ENCODE peak calls at places on chromosome 1, in eight cellular contexts. Y is cardiac muscle cell; U is substantia nigra; K is body of pancreas; V is CD8-positive, alpha-beta memory T cell; I is left ventricle myocardium inferior; O is A549; C is psoas muscle. T is an unnamed sample.

GRCh38 chr1:156689035-156689959 is 12.1 kb upstream of the NES start:
- DNase-seq in K (peak; percentile 77), O (peak; percentile 86), C (peak; percentile 76), Y (peak; percentile 91), V (peak; percentile 66), U (peak; percentile 59), I (peak; percentile 69), T (peak; percentile 84)

GRCh38 chr1:164588388-164589341 is 29.7 kb downstream of the PBX1 start:
- DNase-seq in K (no peak), I (peak; percentile 81), V (no peak), O (peak; percentile 60), U (peak; percentile 58), C (peak; percentile 69), Y (peak; percentile 94), T (peak; percentile 61)

GRCh38 chr1:226525750-226526149 is 22.8 kb upstream of the STUM start:
- DNase-seq in V (no peak), I (no peak), U (no peak), Y (peak; percentile 45), C (no peak), O (no peak), K (no peak), T (peak; percentile 44)

GRCh38 chr1:161763522-161764098 is 2.5 kb upstream of the ATF6 start:
- DNase-seq in I (no peak), U (no peak), C (no peak), Y (no peak), V (no peak), K (peak; percentile 41), O (peak; percentile 63), T (no peak)

GRCh38 chr1:1236945-1237873 is 5.2 kb downstream of the B3GALT6 start:
- DNase-seq in K (no peak), U (no peak), I (no peak), V (no peak), C (no peak), Y (no peak), O (no peak), T (no peak)

GRCh38 chr1:180501865-180502360 is 464 bp downstream of the ACBD6 start:
- DNase-seq in K (peak; percentile 50), I (no peak), U (no peak), Y (no peak), C (no peak), V (peak; percentile 8), O (no peak), T (peak; percentile 67)

GRCh38 chr1:40059960-40060337 is 19.4 kb downstream of the CAP1 start:
- DNase-seq in O (no peak), V (no peak), U (no peak), C (no peak), I (no peak), K (no peak), Y (no peak), T (no peak)

GRCh38 chr1:155092131-155092530 is 13.5 kb downstream of the EFNA3 start:
- DNase-seq in K (no peak), I (no peak), Y (no peak), U (no peak), C (no peak), V (no peak), O (no peak), T (no peak)

GRCh38 chr1:15408890-15409399 is 743 bp upstream of the EFHD2 start:
- DNase-seq in K (no peak), V (no peak), Y (no peak), C (no peak), O (no peak), I (no peak), U (no peak), T (no peak)

DNA sequence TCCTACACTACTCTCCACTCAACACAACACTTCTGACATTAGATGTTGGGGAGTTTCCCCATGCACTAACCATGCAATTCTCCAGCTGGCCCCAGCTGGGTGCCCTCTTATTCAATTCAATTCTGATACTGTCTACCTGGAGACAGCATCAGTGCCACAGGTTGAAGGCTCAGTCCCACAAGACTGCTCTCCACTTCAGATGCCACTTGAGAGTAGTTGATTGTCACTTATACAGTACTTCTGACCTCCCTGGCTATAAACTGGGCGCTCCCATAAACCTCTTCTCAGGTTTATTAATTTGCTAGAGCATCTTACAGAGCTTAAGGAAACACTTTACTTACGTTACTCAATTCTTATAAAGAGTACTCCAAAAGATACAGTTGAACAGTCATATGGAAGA is 442.3 kb downstream of the LRRIQ3 start:
- DNase-seq in Y (no peak), I (no peak), C (no peak), U (no peak), V (no peak), O (no peak), K (no peak), T (no peak)
- H3K27ac ChIP-seq in Y (no peak overlapping the region), I (no peak overlapping the region), C (no peak overlapping the region), U (no peak overlapping the region), V (no peak overlapping the region), O (no peak overlapping the region), K (no peak overlapping the region), T (no peak overlapping the region)

GRCh38 chr1:115252585-115252984 is 85.5 kb downstream of the NGF start:
- DNase-seq in K (no peak), I (no peak), Y (no peak), U (no peak), C (no peak), V (no peak), O (no peak), T (no peak)
- H3K27ac ChIP-seq in K (no peak overlapping the region), I (peak overlapping the region; percentile 81), Y (no peak overlapping the region), U (no peak overlapping the region), C (no peak overlapping the region), V (no peak overlapping the region), O (no peak overlapping the region), T (no peak overlapping the region)

DNA sequence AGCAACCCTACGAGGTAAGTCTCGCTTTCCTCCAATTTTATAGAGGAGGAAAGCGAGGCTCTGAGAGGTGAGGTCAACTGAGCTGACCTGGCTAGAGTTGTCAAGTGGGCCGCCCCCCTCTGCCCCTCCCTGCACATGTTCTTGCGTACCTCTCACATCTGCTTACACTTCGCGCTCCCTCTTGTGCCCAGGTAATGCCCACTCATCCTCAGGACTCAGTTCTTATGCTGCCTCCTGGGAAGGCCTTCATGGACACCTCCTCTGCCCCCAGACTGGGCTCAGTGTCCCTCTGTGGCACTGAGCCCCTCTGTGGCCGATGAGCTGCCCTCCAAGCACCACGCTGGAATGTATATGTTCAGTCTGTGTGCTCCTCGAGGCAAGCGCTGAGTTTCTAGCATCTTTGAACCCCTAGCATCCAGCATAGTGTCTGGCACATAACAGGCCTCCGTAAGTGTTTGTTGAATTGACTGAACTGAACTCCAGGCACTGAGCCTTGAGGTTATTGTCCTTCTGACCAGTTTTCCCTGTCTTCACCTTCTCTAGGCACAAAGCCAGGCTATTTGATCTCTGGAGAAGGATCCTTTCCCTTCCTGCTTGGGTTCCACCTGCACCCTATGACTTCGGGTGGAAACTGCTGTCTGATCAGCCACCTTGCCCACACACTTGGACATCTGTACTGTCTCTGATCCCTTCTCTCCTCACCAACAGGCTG is 13.5 kb downstream of the MOV10 start:
- DNase-seq in V (no peak), C (no peak), O (no peak), Y (no peak), K (no peak), I (no peak), U (no peak), T (no peak)
- H3K27ac ChIP-seq in V (no peak overlapping the region), C (peak overlapping the region; percentile 30), O (no peak overlapping the region), Y (peak overlapping the region; percentile 55), K (no peak overlapping the region), I (peak overlapping the region; percentile 60), U (no peak overlapping the region), T (peak overlapping the region; percentile 63)

DNA sequence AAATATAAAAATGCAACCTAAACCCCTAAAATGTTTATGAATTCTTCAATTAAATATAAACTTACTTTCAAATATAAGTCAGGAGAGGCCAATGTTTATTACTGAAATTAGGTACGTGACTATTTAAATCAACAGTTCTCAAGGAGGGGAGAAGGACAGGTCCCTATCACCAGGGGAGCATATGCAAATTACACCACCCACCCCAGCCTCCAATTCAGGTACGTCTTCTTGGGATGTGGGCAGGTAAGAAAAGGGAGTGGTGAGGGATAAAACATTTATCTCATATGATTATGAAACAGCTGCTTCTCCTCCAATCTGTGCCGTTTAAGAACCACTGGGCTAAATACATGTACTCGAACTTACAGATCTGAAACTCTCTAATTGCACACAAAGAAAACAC is 3.4 kb downstream of the COP1 start:
- DNase-seq in V (no peak), O (no peak), U (no peak), C (no peak), I (no peak), Y (no peak), K (no peak), T (no peak)
- H3K27ac ChIP-seq in V (no peak overlapping the region), O (no peak overlapping the region), U (no peak overlapping the region), C (no peak overlapping the region), I (no peak overlapping the region), Y (no peak overlapping the region), K (no peak overlapping the region), T (no peak overlapping the region)

GRCh38 chr1:69494171-69494570 is 73.6 kb upstream of the LRRC7 start:
- DNase-seq in Y (no peak), K (no peak), O (no peak), U (no peak), V (no peak), I (no peak), C (no peak), T (no peak)

GRCh38 chr1:69497847-69498246 is 69.9 kb upstream of the LRRC7 start:
- DNase-seq in C (no peak), Y (no peak), U (no peak), I (no peak), K (no peak), O (no peak), V (no peak), T (no peak)

GRCh38 chr1:69504730-69505252 is 62.9 kb upstream of the LRRC7 start:
- DNase-seq in I (no peak), O (no peak), C (no peak), Y (no peak), U (no peak), K (no peak), V (no peak), T (no peak)

DNA sequence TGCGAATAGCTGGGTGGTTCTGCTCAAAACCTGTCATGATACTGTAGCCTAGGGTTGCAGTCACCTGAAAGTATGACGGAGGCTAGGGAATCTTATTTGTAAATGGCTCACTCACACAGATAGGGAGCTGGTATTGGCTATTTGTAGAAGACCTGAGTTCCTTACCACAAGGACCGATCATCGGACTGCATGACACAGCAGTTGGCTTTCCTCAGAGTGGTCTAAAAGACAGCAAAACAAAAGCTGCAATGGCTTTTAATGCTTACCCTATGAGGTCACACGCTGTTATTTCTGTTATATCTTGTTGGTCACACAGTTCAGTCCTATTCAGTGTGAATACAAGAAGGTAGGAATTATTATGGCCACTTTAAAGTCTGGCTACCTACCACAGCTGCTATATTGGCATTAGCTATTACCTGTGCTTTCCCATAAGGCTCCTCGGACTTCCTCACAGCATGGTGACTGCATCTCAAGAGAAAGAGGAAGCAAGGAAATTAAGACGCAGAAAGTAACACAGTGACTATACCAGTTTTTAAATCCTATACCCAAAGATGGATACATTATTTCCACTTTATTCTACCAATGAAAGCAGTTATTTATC is 68.4 kb upstream of the LRRC7 start:
- DNase-seq in I (no peak), K (no peak), Y (no peak), O (no peak), U (no peak), V (no peak), C (no peak), T (no peak)
- H3K27ac ChIP-seq in I (no peak overlapping the region), K (no peak overlapping the region), Y (no peak overlapping the region), O (no peak overlapping the region), U (no peak overlapping the region), V (no peak overlapping the region), C (no peak overlapping the region), T (no peak overlapping the region)

T was measured in adrenal gland.